ENCODE peak calls at places on chromosomes 4 and X, in four cellular contexts. M is left ventricle myocardium superior, Z is osteoblast, E is neural progenitor cell. T is an unnamed sample.

GRCh38 chr4:121696140-121696640 is 590 bp downstream of the ANXA5 start:
- DNase-seq in M (peak; percentile 87), Z (peak; percentile 84), E (peak; percentile 44), T (peak; percentile 94)

GRCh38 chrX:2474963-2475726 is 25.6 kb downstream of the DHRSX start:
- DNase-seq in M (no peak), Z (no peak), E (no peak), T (no peak)

GRCh38 chr4:99983289-99983943 is 33.3 kb upstream of the H2AZ1 start:
- DNase-seq in M (no peak), Z (no peak), E (no peak), T (no peak)

GRCh38 chr4:184282251-184282713 is 64.6 kb upstream of the ENPP6 start:
- DNase-seq in M (no peak), Z (peak; percentile 75), E (peak; percentile 21), T (no peak)

GRCh38 chr4:140246216-140246615 is 92.2 kb upstream of the MAML3 start:
- DNase-seq in M (no peak), Z (no peak), E (no peak), T (no peak)

GRCh38 chrX:1392376-1393130 is 640 bp upstream of the SLC25A6 start:
- DNase-seq in M (peak; percentile 86), Z (peak; percentile 95), E (peak; percentile 84), T (peak; percentile 85)

GRCh38 chr4:86482851-86483490 is 111.1 kb upstream of the PTPN13 start:
- DNase-seq in M (no peak), Z (peak; percentile 73), E (peak; percentile 94), T (no peak)

GRCh38 chr4:83489711-83490326 is 4.9 kb upstream of the ABRAXAS1 start:
- DNase-seq in M (no peak), Z (peak; percentile 30), E (peak; percentile 17), T (no peak)

GRCh38 chr4:156677136-156677535 is 294.5 kb downstream of the PDGFC start:
- DNase-seq in M (no peak), Z (no peak), E (peak; percentile 63), T (no peak)

GRCh38 chrX:30530591-30530990 is 47.0 kb downstream of the TASL start:
- DNase-seq in M (no peak), Z (no peak), E (no peak), T (no peak)

GRCh38 chr4:14871676-14872430 is 130.4 kb upstream of the CPEB2 start:
- DNase-seq in M (peak; percentile 39), Z (no peak), E (peak; percentile 27), T (no peak)

GRCh38 chr4:110091426-110091825 is 107.0 kb downstream of the ELOVL6 start:
- DNase-seq in M (no peak), Z (peak; percentile 30), E (no peak), T (no peak)

GRCh38 chrX:1592863-1593201 is 1.4 kb downstream of the AKAP17A start:
- DNase-seq in M (no peak), Z (peak; percentile 97), E (no peak), T (peak; percentile 59)

GRCh38 chrX:153830632-153831434 is 489 bp upstream of the PDZD4 start:
- DNase-seq in M (no peak), Z (peak; percentile 73), E (peak; percentile 48), T (no peak)

GRCh38 chr4:33381806-33382205 is 2661.6 kb downstream of the PCDH7 start:
- DNase-seq in M (no peak), Z (no peak), E (no peak), T (no peak)

GRCh38 chr4:44319129-44319528 is 129.5 kb downstream of the KCTD8 start:
- DNase-seq in M (no peak), Z (no peak), E (peak; percentile 55), T (no peak)

GRCh38 chr4:23516719-23517118 is 373.1 kb downstream of the PPARGC1A start:
- DNase-seq in M (no peak), Z (no peak), E (no peak), T (no peak)

GRCh38 chr4:4762909-4763814 is 96.3 kb upstream of the MSX1 start:
- DNase-seq in M (no peak), Z (no peak), E (peak; percentile 77), T (no peak)

GRCh38 chrX:67596839-67597790 is 53.3 kb downstream of the AR start:
- DNase-seq in M (no peak), Z (no peak), E (no peak), T (no peak)

GRCh38 chr4:74471228-74471627 is 26.3 kb downstream of the AREG start:
- DNase-seq in M (no peak), Z (no peak), E (no peak), T (no peak)

GRCh38 chr4:53049528-53049927 is 187.4 kb downstream of the RASL11B start:
- DNase-seq in M (no peak), Z (no peak), E (no peak), T (no peak)

GRCh38 chr4:112436987-112437386 is 79.0 kb downstream of the NEUROG2 start:
- DNase-seq in M (no peak), Z (no peak), E (no peak), T (no peak)

GRCh38 chr4:2795558-2796260 is 2.8 kb downstream of the SH3BP2 start:
- DNase-seq in M (no peak), Z (peak; percentile 11), E (peak; percentile 1), T (peak; percentile 58)

GRCh38 chr4:174222266-174222872 is 61.1 kb downstream of the FBXO8 start:
- DNase-seq in M (no peak), Z (no peak), E (peak; percentile 47), T (no peak)

GRCh38 chr4:101556845-101557244 is 209.5 kb upstream of the PPP3CA start:
- DNase-seq in M (no peak), Z (no peak), E (no peak), T (no peak)

GRCh38 chrX:18012974-18013373 is 151.9 kb upstream of the RAI2 start:
- DNase-seq in M (no peak), Z (peak; percentile 44), E (no peak), T (no peak)

GRCh38 chr4:124713213-124713592 is 671 bp upstream of the ANKRD50 start:
- DNase-seq in M (peak; percentile 76), Z (peak; percentile 88), E (no peak), T (peak; percentile 83)

GRCh38 chrX:1246816-1247215 is 21.8 kb upstream of the CSF2RA start:
- DNase-seq in M (peak; percentile 81), Z (peak; percentile 94), E (peak; percentile 72), T (peak; percentile 88)

GRCh38 chr4:7917669-7918068 is 22.0 kb downstream of the AFAP1 start:
- DNase-seq in M (no peak), Z (no peak), E (no peak), T (no peak)

GRCh38 chrX:135707880-135708279 is 5.6 kb upstream of the CT45A1 start:
- DNase-seq in M (no peak), Z (no peak), E (peak; percentile 20), T (peak; percentile 48)

GRCh38 chrX:19097553-19097952 is 24.7 kb downstream of the ADGRG2 start:
- DNase-seq in M (no peak), Z (no peak), E (no peak), T (no peak)

GRCh38 chr4:1975391-1975801 is 33.4 kb downstream of the NELFA start:
- DNase-seq in M (no peak), Z (peak; percentile 76), E (no peak), T (no peak)

GRCh38 chr4:113502476-113502875 is 259.1 kb downstream of the CAMK2D start:
- DNase-seq in M (no peak), Z (no peak), E (no peak), T (no peak)

GRCh38 chrX:9797961-9798360 is 11.7 kb downstream of the SHROOM2 start:
- DNase-seq in M (no peak), Z (no peak), E (no peak), T (no peak)

GRCh38 chr4:88981571-88981970 is 75.4 kb downstream of the FAM13A start:
- DNase-seq in M (no peak), Z (peak; percentile 0), E (no peak), T (no peak)

GRCh38 chr4:145340071-145340695 is 141.5 kb upstream of the SMAD1 start:
- DNase-seq in M (no peak), Z (no peak), E (no peak), T (no peak)

T was measured in aorta.